ENCODE peak calls at places on chromosomes 5 and 9, in six cellular contexts. F is aorta; K is skeletal muscle cell; P is gastrocnemius medialis; I is HepG2; H is CD8-positive, alpha-beta T cell. A is an unnamed sample.

GRCh38 chr5:1639757-1640156 is 116.0 kb upstream of the LPCAT1 start:
- DNase-seq in F (peak; percentile 57), K (no peak), P (no peak), I (no peak), H (no peak), A (no peak)

GRCh38 chr9:125995706-125996105 is 248.5 kb downstream of the PBX3 start:
- DNase-seq in F (peak; percentile 38), K (no peak), P (no peak), I (no peak), H (no peak), A (no peak)

GRCh38 chr5:138243794-138244193 is 30.6 kb downstream of the GFRA3 start:
- DNase-seq in F (peak; percentile 30), K (no peak), P (no peak), I (no peak), H (no peak), A (no peak)

GRCh38 chr9:120532475-120532874 is 47.5 kb downstream of the CDK5RAP2 start:
- DNase-seq in F (peak; percentile 70), K (peak; percentile 25), P (peak; percentile 97), I (no peak), H (no peak), A (no peak)

GRCh38 chr9:101388507-101388993 is 3.7 kb upstream of the BAAT start:
- DNase-seq in F (no peak), K (no peak), P (no peak), I (peak; percentile 73), H (no peak), A (no peak)

GRCh38 chr5:10682429-10682746 is 78.6 kb downstream of the DAP start:
- DNase-seq in F (no peak), K (no peak), P (no peak), I (no peak), H (no peak), A (no peak)

GRCh38 chr5:123472150-123472549 is 39.8 kb upstream of the CSNK1G3 start:
- DNase-seq in F (no peak), K (no peak), P (no peak), I (no peak), H (no peak), A (no peak)

GRCh38 chr5:134135091-134135655 is 20.7 kb downstream of the TCF7 start:
- DNase-seq in F (peak; percentile 38), K (no peak), P (peak; percentile 4), I (no peak), H (no peak), A (peak; percentile 11)

GRCh38 chr5:128304121-128304520 is 220.6 kb downstream of the SLC12A2 start:
- DNase-seq in F (no peak), K (peak; percentile 80), P (no peak), I (no peak), H (no peak), A (no peak)

GRCh38 chr5:6659941-6660684 is 26.9 kb downstream of the SRD5A1 start:
- DNase-seq in F (no peak), K (no peak), P (no peak), I (no peak), H (no peak), A (no peak)

GRCh38 chr5:114838937-114839336 is 330.8 kb downstream of the TRIM36 start:
- DNase-seq in F (no peak), K (no peak), P (no peak), I (no peak), H (no peak), A (no peak)

GRCh38 chr9:91024841-91025240 is 223.2 kb downstream of the SYK start:
- DNase-seq in F (no peak), K (no peak), P (no peak), I (no peak), H (no peak), A (no peak)

GRCh38 chr5:53200309-53200708 is 90.8 kb upstream of the MOCS2 start:
- DNase-seq in F (no peak), K (no peak), P (no peak), I (no peak), H (no peak), A (no peak)
- H3K4me3 ChIP-seq in F (no peak overlapping the region), K (no peak overlapping the region), P (no peak overlapping the region), I (no peak overlapping the region), H (no peak overlapping the region), A (no peak overlapping the region)

GRCh38 chr5:151222054-151222768 is 1.7 kb downstream of the CCDC69 start:
- DNase-seq in F (no peak), K (no peak), P (peak; percentile 89), I (no peak), H (no peak), A (no peak)
- H3K4me3 ChIP-seq in F (no peak overlapping the region), K (no peak overlapping the region), P (peak overlapping the region; percentile 81), I (peak overlapping the region; percentile 90), H (peak overlapping the region; percentile 67), A (peak overlapping the region; percentile 88)

DNA sequence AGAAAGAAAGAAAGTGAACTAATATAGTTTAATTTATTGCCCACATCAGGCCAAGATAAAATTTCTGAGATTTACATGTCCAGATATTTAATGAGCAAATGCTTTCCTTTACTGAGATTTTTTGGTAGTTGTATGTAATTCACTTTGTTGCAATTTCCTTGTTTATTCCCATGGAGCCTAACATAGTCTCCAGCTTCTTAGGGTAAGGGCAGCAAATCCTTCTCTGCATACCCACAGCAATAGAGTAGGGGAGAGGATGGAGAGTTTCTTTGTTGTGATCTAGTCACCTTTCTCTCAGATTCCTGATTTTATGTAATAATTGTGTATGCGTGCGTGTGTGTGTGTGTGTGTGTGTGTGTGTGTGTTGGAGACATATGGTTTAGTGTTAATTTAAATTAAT is 51.6 kb upstream of the DPYSL3 start:
- DNase-seq in F (no peak), K (no peak), P (no peak), I (no peak), H (no peak), A (no peak)
- H3K4me3 ChIP-seq in F (no peak overlapping the region), K (no peak overlapping the region), P (no peak overlapping the region), I (no peak overlapping the region), H (no peak overlapping the region), A (no peak overlapping the region)

DNA sequence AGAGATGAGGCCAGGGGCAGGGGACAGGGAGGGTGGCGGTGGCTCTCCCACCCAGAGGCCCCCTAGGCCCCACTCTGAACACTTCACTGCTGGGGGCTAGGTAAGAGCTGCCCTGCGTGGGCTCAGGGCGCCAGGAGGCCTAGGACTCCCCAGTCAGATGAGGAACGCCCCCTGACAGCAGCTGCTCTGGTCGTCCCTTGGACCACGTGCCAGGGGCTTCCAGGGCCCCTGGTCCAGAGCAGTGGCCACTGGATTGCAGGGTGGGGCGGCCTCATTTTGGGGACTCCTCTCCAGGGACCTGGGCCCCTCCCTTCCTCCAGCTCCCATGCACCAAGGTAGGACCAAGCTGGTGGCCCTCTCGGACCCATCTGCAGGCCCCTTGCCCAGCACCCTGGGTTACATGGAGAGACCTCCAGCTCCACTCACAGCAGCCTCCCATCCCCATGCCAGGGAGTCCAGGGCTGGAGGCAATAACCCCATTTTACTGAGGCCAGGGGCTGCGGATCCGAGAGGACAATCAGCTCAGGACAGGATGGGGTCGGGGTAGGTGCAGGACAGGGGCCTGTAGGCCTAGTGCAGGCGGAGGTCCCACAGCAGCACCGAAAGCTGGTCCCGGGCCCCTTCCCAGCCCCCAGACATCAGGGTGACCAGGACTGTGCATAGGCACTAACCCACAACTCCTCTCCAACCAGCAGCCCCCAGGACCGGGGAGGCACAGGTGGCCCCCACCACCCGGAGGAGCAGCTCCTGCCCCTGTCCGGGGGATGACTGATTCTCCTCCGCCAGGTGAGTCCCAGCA is 1.5 kb downstream of the EGFL7 start:
- DNase-seq in F (no peak), K (no peak), P (no peak), I (no peak), H (no peak), A (peak; percentile 40)
- H3K4me3 ChIP-seq in F (no peak overlapping the region), K (no peak overlapping the region), P (peak overlapping the region; percentile 58), I (no peak overlapping the region), H (no peak overlapping the region), A (peak overlapping the region; percentile 64)

A was measured in right cardiac atrium.